ENCODE peak calls at places on chromosomes 4 and X, in eight cellular contexts. One of them, this sample, is unnamed.

GRCh38 chr4:159697322-159698283 is 594.7 kb downstream of the RAPGEF2 start:
- DNase-seq in stimulated activated CD8-positive, alpha-beta memory T cell treated with anti-CD3 and anti-CD28 coated beads, Interleukin-4, amount 100 ng/mL, for 4 hours: no peak
- DNase-seq in Daoy: no peak
- DNase-seq in CMK: no peak
- DNase-seq in left lung: no peak
- DNase-seq in HCEC 1CT: no peak
- DNase-seq in omental fat pad: no peak
- DNase-seq in activated CD4-positive, alpha-beta memory T cell treated with anti-CD3 and anti-CD28 coated beads, Interleukin-2, amount 10 ng/mL, durations not matched to agents 7 days and 5 days: no peak
- DNase-seq in this sample: no peak

GRCh38 chrX:74535211-74535621 is 79.2 kb downstream of the RLIM start:
- DNase-seq in HCEC 1CT: peak; percentile 56
- DNase-seq in left lung: no peak
- DNase-seq in Daoy: peak; percentile 59
- DNase-seq in stimulated activated CD8-positive, alpha-beta memory T cell treated with anti-CD3 and anti-CD28 coated beads, Interleukin-4, amount 100 ng/mL, for 4 hours: no peak
- DNase-seq in omental fat pad: no peak
- DNase-seq in CMK: no peak
- DNase-seq in activated CD4-positive, alpha-beta memory T cell treated with anti-CD3 and anti-CD28 coated beads, Interleukin-2, amount 10 ng/mL, durations not matched to agents 7 days and 5 days: peak; percentile 16
- DNase-seq in this sample: no peak

GRCh38 chrX:5681159-5681558 is 547.5 kb downstream of the NLGN4X start:
- DNase-seq in activated CD4-positive, alpha-beta memory T cell treated with anti-CD3 and anti-CD28 coated beads, Interleukin-2, amount 10 ng/mL, durations not matched to agents 7 days and 5 days: no peak
- DNase-seq in CMK: no peak
- DNase-seq in left lung: no peak
- DNase-seq in stimulated activated CD8-positive, alpha-beta memory T cell treated with anti-CD3 and anti-CD28 coated beads, Interleukin-4, amount 100 ng/mL, for 4 hours: no peak
- DNase-seq in omental fat pad: no peak
- DNase-seq in Daoy: no peak
- DNase-seq in HCEC 1CT: no peak
- DNase-seq in this sample: no peak

GRCh38 chr4:85780664-85781063 is 305.7 kb downstream of the ARHGAP24 start:
- DNase-seq in CMK: no peak
- DNase-seq in omental fat pad: no peak
- DNase-seq in activated CD4-positive, alpha-beta memory T cell treated with anti-CD3 and anti-CD28 coated beads, Interleukin-2, amount 10 ng/mL, durations not matched to agents 7 days and 5 days: no peak
- DNase-seq in left lung: no peak
- DNase-seq in HCEC 1CT: no peak
- DNase-seq in Daoy: no peak
- DNase-seq in stimulated activated CD8-positive, alpha-beta memory T cell treated with anti-CD3 and anti-CD28 coated beads, Interleukin-4, amount 100 ng/mL, for 4 hours: no peak
- DNase-seq in this sample: no peak

GRCh38 chrX:20863649-20864048 is 510.6 kb upstream of the CNKSR2 start:
- DNase-seq in Daoy: no peak
- DNase-seq in stimulated activated CD8-positive, alpha-beta memory T cell treated with anti-CD3 and anti-CD28 coated beads, Interleukin-4, amount 100 ng/mL, for 4 hours: no peak
- DNase-seq in HCEC 1CT: no peak
- DNase-seq in left lung: no peak
- DNase-seq in activated CD4-positive, alpha-beta memory T cell treated with anti-CD3 and anti-CD28 coated beads, Interleukin-2, amount 10 ng/mL, durations not matched to agents 7 days and 5 days: no peak
- DNase-seq in CMK: no peak
- DNase-seq in omental fat pad: no peak
- DNase-seq in this sample: no peak

GRCh38 chr4:11739992-11740391 is 311.3 kb upstream of the HS3ST1 start:
- DNase-seq in activated CD4-positive, alpha-beta memory T cell treated with anti-CD3 and anti-CD28 coated beads, Interleukin-2, amount 10 ng/mL, durations not matched to agents 7 days and 5 days: no peak
- DNase-seq in HCEC 1CT: no peak
- DNase-seq in stimulated activated CD8-positive, alpha-beta memory T cell treated with anti-CD3 and anti-CD28 coated beads, Interleukin-4, amount 100 ng/mL, for 4 hours: no peak
- DNase-seq in Daoy: no peak
- DNase-seq in CMK: no peak
- DNase-seq in left lung: no peak
- DNase-seq in omental fat pad: no peak
- DNase-seq in this sample: no peak

GRCh38 chr4:40238700-40239548 is 42.1 kb downstream of the RHOH start:
- DNase-seq in stimulated activated CD8-positive, alpha-beta memory T cell treated with anti-CD3 and anti-CD28 coated beads, Interleukin-4, amount 100 ng/mL, for 4 hours: peak; percentile 67
- DNase-seq in left lung: peak; percentile 44
- DNase-seq in omental fat pad: no peak
- DNase-seq in Daoy: no peak
- DNase-seq in CMK: no peak
- DNase-seq in HCEC 1CT: no peak
- DNase-seq in activated CD4-positive, alpha-beta memory T cell treated with anti-CD3 and anti-CD28 coated beads, Interleukin-2, amount 10 ng/mL, durations not matched to agents 7 days and 5 days: peak; percentile 87
- DNase-seq in this sample: no peak

GRCh38 chrX:18898091-18898490 is 85.8 kb downstream of the PHKA2 start:
- DNase-seq in HCEC 1CT: no peak
- DNase-seq in activated CD4-positive, alpha-beta memory T cell treated with anti-CD3 and anti-CD28 coated beads, Interleukin-2, amount 10 ng/mL, durations not matched to agents 7 days and 5 days: no peak
- DNase-seq in Daoy: no peak
- DNase-seq in stimulated activated CD8-positive, alpha-beta memory T cell treated with anti-CD3 and anti-CD28 coated beads, Interleukin-4, amount 100 ng/mL, for 4 hours: no peak
- DNase-seq in CMK: no peak
- DNase-seq in left lung: no peak
- DNase-seq in omental fat pad: no peak
- DNase-seq in this sample: no peak

GRCh38 chrX:63930140-63930539 is 145.1 kb upstream of the ARHGEF9 start:
- DNase-seq in activated CD4-positive, alpha-beta memory T cell treated with anti-CD3 and anti-CD28 coated beads, Interleukin-2, amount 10 ng/mL, durations not matched to agents 7 days and 5 days: no peak
- DNase-seq in omental fat pad: no peak
- DNase-seq in CMK: no peak
- DNase-seq in left lung: no peak
- DNase-seq in HCEC 1CT: peak; percentile 5
- DNase-seq in Daoy: no peak
- DNase-seq in stimulated activated CD8-positive, alpha-beta memory T cell treated with anti-CD3 and anti-CD28 coated beads, Interleukin-4, amount 100 ng/mL, for 4 hours: no peak
- DNase-seq in this sample: no peak

GRCh38 chrX:17328837-17329236 is 46.2 kb upstream of the NHS start:
- DNase-seq in omental fat pad: no peak
- DNase-seq in HCEC 1CT: no peak
- DNase-seq in stimulated activated CD8-positive, alpha-beta memory T cell treated with anti-CD3 and anti-CD28 coated beads, Interleukin-4, amount 100 ng/mL, for 4 hours: no peak
- DNase-seq in activated CD4-positive, alpha-beta memory T cell treated with anti-CD3 and anti-CD28 coated beads, Interleukin-2, amount 10 ng/mL, durations not matched to agents 7 days and 5 days: no peak
- DNase-seq in left lung: no peak
- DNase-seq in Daoy: no peak
- DNase-seq in CMK: no peak
- DNase-seq in this sample: no peak

GRCh38 chr4:83386931-83387897 is 52.6 kb upstream of the HPSE start:
- DNase-seq in omental fat pad: no peak
- DNase-seq in CMK: no peak
- DNase-seq in HCEC 1CT: no peak
- DNase-seq in left lung: no peak
- DNase-seq in Daoy: no peak
- DNase-seq in activated CD4-positive, alpha-beta memory T cell treated with anti-CD3 and anti-CD28 coated beads, Interleukin-2, amount 10 ng/mL, durations not matched to agents 7 days and 5 days: no peak
- DNase-seq in stimulated activated CD8-positive, alpha-beta memory T cell treated with anti-CD3 and anti-CD28 coated beads, Interleukin-4, amount 100 ng/mL, for 4 hours: no peak
- DNase-seq in this sample: no peak

GRCh38 chr4:3720461-3720860 is 45.7 kb upstream of the ADRA2C start:
- DNase-seq in omental fat pad: no peak
- DNase-seq in stimulated activated CD8-positive, alpha-beta memory T cell treated with anti-CD3 and anti-CD28 coated beads, Interleukin-4, amount 100 ng/mL, for 4 hours: no peak
- DNase-seq in activated CD4-positive, alpha-beta memory T cell treated with anti-CD3 and anti-CD28 coated beads, Interleukin-2, amount 10 ng/mL, durations not matched to agents 7 days and 5 days: no peak
- DNase-seq in left lung: no peak
- DNase-seq in CMK: no peak
- DNase-seq in Daoy: no peak
- DNase-seq in HCEC 1CT: no peak
- DNase-seq in this sample: no peak

GRCh38 chrX:75131973-75132627 is 24.0 kb downstream of the ABCB7 start:
- DNase-seq in activated CD4-positive, alpha-beta memory T cell treated with anti-CD3 and anti-CD28 coated beads, Interleukin-2, amount 10 ng/mL, durations not matched to agents 7 days and 5 days: no peak
- DNase-seq in HCEC 1CT: no peak
- DNase-seq in left lung: no peak
- DNase-seq in omental fat pad: no peak
- DNase-seq in CMK: no peak
- DNase-seq in Daoy: no peak
- DNase-seq in stimulated activated CD8-positive, alpha-beta memory T cell treated with anti-CD3 and anti-CD28 coated beads, Interleukin-4, amount 100 ng/mL, for 4 hours: no peak
- DNase-seq in this sample: no peak

GRCh38 chr4:5165419-5166369 is 114.4 kb downstream of the STK32B start:
- DNase-seq in omental fat pad: no peak
- DNase-seq in CMK: no peak
- DNase-seq in activated CD4-positive, alpha-beta memory T cell treated with anti-CD3 and anti-CD28 coated beads, Interleukin-2, amount 10 ng/mL, durations not matched to agents 7 days and 5 days: no peak
- DNase-seq in HCEC 1CT: no peak
- DNase-seq in stimulated activated CD8-positive, alpha-beta memory T cell treated with anti-CD3 and anti-CD28 coated beads, Interleukin-4, amount 100 ng/mL, for 4 hours: no peak
- DNase-seq in Daoy: peak; percentile 94
- DNase-seq in left lung: no peak
- DNase-seq in this sample: no peak

GRCh38 chr4:5784021-5784420 is 73.0 kb downstream of the EVC start:
- DNase-seq in HCEC 1CT: no peak
- DNase-seq in left lung: no peak
- DNase-seq in CMK: no peak
- DNase-seq in Daoy: no peak
- DNase-seq in activated CD4-positive, alpha-beta memory T cell treated with anti-CD3 and anti-CD28 coated beads, Interleukin-2, amount 10 ng/mL, durations not matched to agents 7 days and 5 days: no peak
- DNase-seq in omental fat pad: no peak
- DNase-seq in stimulated activated CD8-positive, alpha-beta memory T cell treated with anti-CD3 and anti-CD28 coated beads, Interleukin-4, amount 100 ng/mL, for 4 hours: no peak
- DNase-seq in this sample: no peak

GRCh38 chr4:159250751-159251325 is 148.0 kb downstream of the RAPGEF2 start:
- DNase-seq in CMK: no peak
- DNase-seq in Daoy: no peak
- DNase-seq in activated CD4-positive, alpha-beta memory T cell treated with anti-CD3 and anti-CD28 coated beads, Interleukin-2, amount 10 ng/mL, durations not matched to agents 7 days and 5 days: no peak
- DNase-seq in left lung: no peak
- DNase-seq in HCEC 1CT: no peak
- DNase-seq in stimulated activated CD8-positive, alpha-beta memory T cell treated with anti-CD3 and anti-CD28 coated beads, Interleukin-4, amount 100 ng/mL, for 4 hours: no peak
- DNase-seq in omental fat pad: no peak
- DNase-seq in this sample: peak; percentile 53

GRCh38 chrX:1465261-1466231 is 12.8 kb upstream of the ASMTL start:
- DNase-seq in stimulated activated CD8-positive, alpha-beta memory T cell treated with anti-CD3 and anti-CD28 coated beads, Interleukin-4, amount 100 ng/mL, for 4 hours: no peak
- DNase-seq in left lung: peak; percentile 31
- DNase-seq in omental fat pad: no peak
- DNase-seq in CMK: no peak
- DNase-seq in HCEC 1CT: no peak
- DNase-seq in activated CD4-positive, alpha-beta memory T cell treated with anti-CD3 and anti-CD28 coated beads, Interleukin-2, amount 10 ng/mL, durations not matched to agents 7 days and 5 days: peak; percentile 15
- DNase-seq in Daoy: no peak
- DNase-seq in this sample: no peak

GRCh38 chr4:152679414-152680281 is at the start of gene TMEM154:
- DNase-seq in left lung: peak; percentile 68
- DNase-seq in omental fat pad: no peak
- DNase-seq in activated CD4-positive, alpha-beta memory T cell treated with anti-CD3 and anti-CD28 coated beads, Interleukin-2, amount 10 ng/mL, durations not matched to agents 7 days and 5 days: peak; percentile 84
- DNase-seq in Daoy: peak; percentile 69
- DNase-seq in HCEC 1CT: peak; percentile 76
- DNase-seq in stimulated activated CD8-positive, alpha-beta memory T cell treated with anti-CD3 and anti-CD28 coated beads, Interleukin-4, amount 100 ng/mL, for 4 hours: peak; percentile 18
- DNase-seq in CMK: peak; percentile 5
- DNase-seq in this sample: peak; percentile 86

GRCh38 chr4:87399954-87400353 is 9.0 kb upstream of the HSD17B11 start:
- DNase-seq in CMK: no peak
- DNase-seq in HCEC 1CT: no peak
- DNase-seq in activated CD4-positive, alpha-beta memory T cell treated with anti-CD3 and anti-CD28 coated beads, Interleukin-2, amount 10 ng/mL, durations not matched to agents 7 days and 5 days: no peak
- DNase-seq in left lung: no peak
- DNase-seq in omental fat pad: no peak
- DNase-seq in Daoy: no peak
- DNase-seq in stimulated activated CD8-positive, alpha-beta memory T cell treated with anti-CD3 and anti-CD28 coated beads, Interleukin-4, amount 100 ng/mL, for 4 hours: no peak
- DNase-seq in this sample: no peak

GRCh38 chr4:96776922-96777510 is 937.1 kb downstream of the PDHA2 start:
- DNase-seq in activated CD4-positive, alpha-beta memory T cell treated with anti-CD3 and anti-CD28 coated beads, Interleukin-2, amount 10 ng/mL, durations not matched to agents 7 days and 5 days: no peak
- DNase-seq in Daoy: no peak
- DNase-seq in stimulated activated CD8-positive, alpha-beta memory T cell treated with anti-CD3 and anti-CD28 coated beads, Interleukin-4, amount 100 ng/mL, for 4 hours: no peak
- DNase-seq in CMK: no peak
- DNase-seq in omental fat pad: no peak
- DNase-seq in left lung: no peak
- DNase-seq in HCEC 1CT: no peak
- DNase-seq in this sample: no peak

GRCh38 chrX:128781506-128781905 is 729.3 kb upstream of the ACTRT1 start:
- DNase-seq in activated CD4-positive, alpha-beta memory T cell treated with anti-CD3 and anti-CD28 coated beads, Interleukin-2, amount 10 ng/mL, durations not matched to agents 7 days and 5 days: peak; percentile 23
- DNase-seq in CMK: no peak
- DNase-seq in left lung: no peak
- DNase-seq in Daoy: no peak
- DNase-seq in omental fat pad: no peak
- DNase-seq in HCEC 1CT: no peak
- DNase-seq in stimulated activated CD8-positive, alpha-beta memory T cell treated with anti-CD3 and anti-CD28 coated beads, Interleukin-4, amount 100 ng/mL, for 4 hours: no peak
- DNase-seq in this sample: no peak

GRCh38 chr4:76200771-76201224 is 12.8 kb downstream of the SCARB2 start:
- DNase-seq in stimulated activated CD8-positive, alpha-beta memory T cell treated with anti-CD3 and anti-CD28 coated beads, Interleukin-4, amount 100 ng/mL, for 4 hours: no peak
- DNase-seq in CMK: no peak
- DNase-seq in HCEC 1CT: no peak
- DNase-seq in left lung: peak; percentile 52
- DNase-seq in activated CD4-positive, alpha-beta memory T cell treated with anti-CD3 and anti-CD28 coated beads, Interleukin-2, amount 10 ng/mL, durations not matched to agents 7 days and 5 days: no peak
- DNase-seq in omental fat pad: no peak
- DNase-seq in Daoy: no peak
- DNase-seq in this sample: no peak

GRCh38 chrX:25650216-25650615 is 487.9 kb upstream of the MAGEB18 start:
- DNase-seq in left lung: no peak
- DNase-seq in stimulated activated CD8-positive, alpha-beta memory T cell treated with anti-CD3 and anti-CD28 coated beads, Interleukin-4, amount 100 ng/mL, for 4 hours: no peak
- DNase-seq in HCEC 1CT: no peak
- DNase-seq in omental fat pad: no peak
- DNase-seq in CMK: no peak
- DNase-seq in activated CD4-positive, alpha-beta memory T cell treated with anti-CD3 and anti-CD28 coated beads, Interleukin-2, amount 10 ng/mL, durations not matched to agents 7 days and 5 days: no peak
- DNase-seq in Daoy: no peak
- DNase-seq in this sample: no peak

GRCh38 chr4:145083891-145084640 is 13.9 kb downstream of the ANAPC10 start:
- DNase-seq in stimulated activated CD8-positive, alpha-beta memory T cell treated with anti-CD3 and anti-CD28 coated beads, Interleukin-4, amount 100 ng/mL, for 4 hours: no peak
- DNase-seq in Daoy: peak; percentile 17
- DNase-seq in CMK: no peak
- DNase-seq in omental fat pad: no peak
- DNase-seq in activated CD4-positive, alpha-beta memory T cell treated with anti-CD3 and anti-CD28 coated beads, Interleukin-2, amount 10 ng/mL, durations not matched to agents 7 days and 5 days: no peak
- DNase-seq in left lung: no peak
- DNase-seq in HCEC 1CT: no peak
- DNase-seq in this sample: no peak

GRCh38 chr4:152738812-152739211 is 40.7 kb downstream of the TIGD4 start:
- DNase-seq in omental fat pad: no peak
- DNase-seq in stimulated activated CD8-positive, alpha-beta memory T cell treated with anti-CD3 and anti-CD28 coated beads, Interleukin-4, amount 100 ng/mL, for 4 hours: no peak
- DNase-seq in left lung: no peak
- DNase-seq in CMK: no peak
- DNase-seq in Daoy: no peak
- DNase-seq in HCEC 1CT: peak; percentile 1
- DNase-seq in activated CD4-positive, alpha-beta memory T cell treated with anti-CD3 and anti-CD28 coated beads, Interleukin-2, amount 10 ng/mL, durations not matched to agents 7 days and 5 days: no peak
- DNase-seq in this sample: no peak

GRCh38 chrX:134537179-134537945 is 77.4 kb downstream of the HPRT1 start:
- DNase-seq in HCEC 1CT: peak; percentile 76
- DNase-seq in omental fat pad: no peak
- DNase-seq in CMK: no peak
- DNase-seq in left lung: no peak
- DNase-seq in activated CD4-positive, alpha-beta memory T cell treated with anti-CD3 and anti-CD28 coated beads, Interleukin-2, amount 10 ng/mL, durations not matched to agents 7 days and 5 days: no peak
- DNase-seq in stimulated activated CD8-positive, alpha-beta memory T cell treated with anti-CD3 and anti-CD28 coated beads, Interleukin-4, amount 100 ng/mL, for 4 hours: no peak
- DNase-seq in Daoy: peak; percentile 80
- DNase-seq in this sample: no peak

GRCh38 chr4:15286041-15286440 is 141.8 kb upstream of the C1QTNF7 start:
- DNase-seq in omental fat pad: no peak
- DNase-seq in activated CD4-positive, alpha-beta memory T cell treated with anti-CD3 and anti-CD28 coated beads, Interleukin-2, amount 10 ng/mL, durations not matched to agents 7 days and 5 days: no peak
- DNase-seq in HCEC 1CT: no peak
- DNase-seq in stimulated activated CD8-positive, alpha-beta memory T cell treated with anti-CD3 and anti-CD28 coated beads, Interleukin-4, amount 100 ng/mL, for 4 hours: no peak
- DNase-seq in CMK: no peak
- DNase-seq in Daoy: no peak
- DNase-seq in left lung: no peak
- DNase-seq in this sample: no peak

GRCh38 chrX:24245201-24245600 is 68.7 kb downstream of the SUPT20HL2 start:
- DNase-seq in stimulated activated CD8-positive, alpha-beta memory T cell treated with anti-CD3 and anti-CD28 coated beads, Interleukin-4, amount 100 ng/mL, for 4 hours: no peak
- DNase-seq in Daoy: peak; percentile 39
- DNase-seq in HCEC 1CT: peak; percentile 62
- DNase-seq in left lung: no peak
- DNase-seq in activated CD4-positive, alpha-beta memory T cell treated with anti-CD3 and anti-CD28 coated beads, Interleukin-2, amount 10 ng/mL, durations not matched to agents 7 days and 5 days: no peak
- DNase-seq in omental fat pad: no peak
- DNase-seq in CMK: no peak
- DNase-seq in this sample: no peak

GRCh38 chr4:189806506-189806905 is 134.2 kb upstream of the FRG1 start:
- DNase-seq in left lung: no peak
- DNase-seq in activated CD4-positive, alpha-beta memory T cell treated with anti-CD3 and anti-CD28 coated beads, Interleukin-2, amount 10 ng/mL, durations not matched to agents 7 days and 5 days: no peak
- DNase-seq in Daoy: no peak
- DNase-seq in omental fat pad: no peak
- DNase-seq in CMK: no peak
- DNase-seq in HCEC 1CT: no peak
- DNase-seq in stimulated activated CD8-positive, alpha-beta memory T cell treated with anti-CD3 and anti-CD28 coated beads, Interleukin-4, amount 100 ng/mL, for 4 hours: no peak
- DNase-seq in this sample: no peak

GRCh38 chr4:10715696-10716095 is 31.1 kb upstream of the CLNK start:
- DNase-seq in left lung: no peak
- DNase-seq in HCEC 1CT: no peak
- DNase-seq in CMK: no peak
- DNase-seq in activated CD4-positive, alpha-beta memory T cell treated with anti-CD3 and anti-CD28 coated beads, Interleukin-2, amount 10 ng/mL, durations not matched to agents 7 days and 5 days: no peak
- DNase-seq in stimulated activated CD8-positive, alpha-beta memory T cell treated with anti-CD3 and anti-CD28 coated beads, Interleukin-4, amount 100 ng/mL, for 4 hours: no peak
- DNase-seq in omental fat pad: no peak
- DNase-seq in Daoy: no peak
- DNase-seq in this sample: no peak

GRCh38 chr4:139576219-139576618 is 20.2 kb upstream of the SETD7 start:
- DNase-seq in omental fat pad: no peak
- DNase-seq in left lung: no peak
- DNase-seq in activated CD4-positive, alpha-beta memory T cell treated with anti-CD3 and anti-CD28 coated beads, Interleukin-2, amount 10 ng/mL, durations not matched to agents 7 days and 5 days: no peak
- DNase-seq in Daoy: no peak
- DNase-seq in CMK: no peak
- DNase-seq in stimulated activated CD8-positive, alpha-beta memory T cell treated with anti-CD3 and anti-CD28 coated beads, Interleukin-4, amount 100 ng/mL, for 4 hours: no peak
- DNase-seq in HCEC 1CT: no peak
- DNase-seq in this sample: no peak